ENCODE peak calls at places on chromosome 14, in ten cellular contexts. One of them, this sample, is unnamed.

GRCh38 chr14:53807580-53807979 is 149.0 kb downstream of the BMP4 start:
- DNase-seq in amniotic stem cell: no peak
- DNase-seq in NCI-H1930: no peak
- DNase-seq in iris pigment epithelial cell: no peak
- DNase-seq in neural progenitor cell: no peak
- DNase-seq in GDM1: no peak
- DNase-seq in IMR-90: no peak
- DNase-seq in hypothalamus: no peak
- DNase-seq in stimulated activated CD8-positive, alpha-beta memory T cell treated with anti-CD3 and anti-CD28 coated beads, Interleukin-4, amount 100 ng/mL, for 48 hours: no peak
- DNase-seq in HFFc6: no peak
- DNase-seq in this sample: no peak

GRCh38 chr14:104882991-104883660 is 18.1 kb downstream of the CEP170B start:
- DNase-seq in HFFc6: no peak
- DNase-seq in neural progenitor cell: no peak
- DNase-seq in iris pigment epithelial cell: no peak
- DNase-seq in hypothalamus: no peak
- DNase-seq in stimulated activated CD8-positive, alpha-beta memory T cell treated with anti-CD3 and anti-CD28 coated beads, Interleukin-4, amount 100 ng/mL, for 48 hours: no peak
- DNase-seq in GDM1: no peak
- DNase-seq in NCI-H1930: no peak
- DNase-seq in IMR-90: no peak
- DNase-seq in amniotic stem cell: no peak
- DNase-seq in this sample: peak

GRCh38 chr14:92426237-92426636 is 87.3 kb upstream of the RIN3 start:
- DNase-seq in stimulated activated CD8-positive, alpha-beta memory T cell treated with anti-CD3 and anti-CD28 coated beads, Interleukin-4, amount 100 ng/mL, for 48 hours: no peak
- DNase-seq in GDM1: no peak
- DNase-seq in HFFc6: peak
- DNase-seq in hypothalamus: no peak
- DNase-seq in iris pigment epithelial cell: peak
- DNase-seq in amniotic stem cell: peak
- DNase-seq in neural progenitor cell: no peak
- DNase-seq in IMR-90: peak
- DNase-seq in NCI-H1930: no peak
- DNase-seq in this sample: no peak

GRCh38 chr14:34324363-34324795 is 137.7 kb downstream of the SPTSSA start:
- DNase-seq in hypothalamus: no peak
- DNase-seq in neural progenitor cell: peak
- DNase-seq in stimulated activated CD8-positive, alpha-beta memory T cell treated with anti-CD3 and anti-CD28 coated beads, Interleukin-4, amount 100 ng/mL, for 48 hours: no peak
- DNase-seq in NCI-H1930: peak
- DNase-seq in IMR-90: peak
- DNase-seq in amniotic stem cell: no peak
- DNase-seq in iris pigment epithelial cell: peak
- DNase-seq in HFFc6: no peak
- DNase-seq in GDM1: no peak
- DNase-seq in this sample: peak

GRCh38 chr14:55115433-55115832 is 13.6 kb upstream of the LGALS3 start:
- DNase-seq in GDM1: no peak
- DNase-seq in stimulated activated CD8-positive, alpha-beta memory T cell treated with anti-CD3 and anti-CD28 coated beads, Interleukin-4, amount 100 ng/mL, for 48 hours: no peak
- DNase-seq in HFFc6: no peak
- DNase-seq in IMR-90: no peak
- DNase-seq in amniotic stem cell: no peak
- DNase-seq in iris pigment epithelial cell: no peak
- DNase-seq in hypothalamus: no peak
- DNase-seq in NCI-H1930: no peak
- DNase-seq in neural progenitor cell: no peak
- DNase-seq in this sample: no peak

GRCh38 chr14:79467837-79468236 is 743.5 kb downstream of the DIO2 start:
- DNase-seq in neural progenitor cell: no peak
- DNase-seq in GDM1: no peak
- DNase-seq in IMR-90: no peak
- DNase-seq in hypothalamus: no peak
- DNase-seq in iris pigment epithelial cell: peak
- DNase-seq in NCI-H1930: no peak
- DNase-seq in stimulated activated CD8-positive, alpha-beta memory T cell treated with anti-CD3 and anti-CD28 coated beads, Interleukin-4, amount 100 ng/mL, for 48 hours: no peak
- DNase-seq in HFFc6: no peak
- DNase-seq in amniotic stem cell: no peak
- DNase-seq in this sample: no peak

GRCh38 chr14:35403397-35404245 is 928 bp downstream of the NFKBIA start:
- DNase-seq in amniotic stem cell: peak
- DNase-seq in HFFc6: peak
- DNase-seq in GDM1: peak
- DNase-seq in NCI-H1930: peak
- DNase-seq in hypothalamus: peak
- DNase-seq in iris pigment epithelial cell: peak
- DNase-seq in neural progenitor cell: peak
- DNase-seq in stimulated activated CD8-positive, alpha-beta memory T cell treated with anti-CD3 and anti-CD28 coated beads, Interleukin-4, amount 100 ng/mL, for 48 hours: peak
- DNase-seq in IMR-90: peak
- DNase-seq in this sample: peak

GRCh38 chr14:23009939-23010718 is at the start of gene C14orf93:
- DNase-seq in iris pigment epithelial cell: peak
- DNase-seq in HFFc6: peak
- DNase-seq in NCI-H1930: peak
- DNase-seq in stimulated activated CD8-positive, alpha-beta memory T cell treated with anti-CD3 and anti-CD28 coated beads, Interleukin-4, amount 100 ng/mL, for 48 hours: peak
- DNase-seq in neural progenitor cell: peak
- DNase-seq in amniotic stem cell: peak
- DNase-seq in hypothalamus: peak
- DNase-seq in GDM1: peak
- DNase-seq in IMR-90: peak
- DNase-seq in this sample: peak

GRCh38 chr14:72515779-72516770 is 377.8 kb downstream of the DPF3 start:
- DNase-seq in NCI-H1930: no peak
- DNase-seq in stimulated activated CD8-positive, alpha-beta memory T cell treated with anti-CD3 and anti-CD28 coated beads, Interleukin-4, amount 100 ng/mL, for 48 hours: no peak
- DNase-seq in HFFc6: peak
- DNase-seq in neural progenitor cell: no peak
- DNase-seq in amniotic stem cell: no peak
- DNase-seq in IMR-90: peak
- DNase-seq in hypothalamus: no peak
- DNase-seq in iris pigment epithelial cell: peak
- DNase-seq in GDM1: no peak
- DNase-seq in this sample: no peak

GRCh38 chr14:68951051-68951797 is 27.9 kb downstream of the ACTN1 start:
- DNase-seq in NCI-H1930: no peak
- DNase-seq in HFFc6: peak
- DNase-seq in amniotic stem cell: peak
- DNase-seq in iris pigment epithelial cell: peak
- DNase-seq in GDM1: no peak
- DNase-seq in stimulated activated CD8-positive, alpha-beta memory T cell treated with anti-CD3 and anti-CD28 coated beads, Interleukin-4, amount 100 ng/mL, for 48 hours: no peak
- DNase-seq in hypothalamus: no peak
- DNase-seq in neural progenitor cell: no peak
- DNase-seq in IMR-90: peak
- DNase-seq in this sample: no peak

GRCh38 chr14:100306506-100307214 is 416 bp upstream of the SLC25A29 start:
- DNase-seq in NCI-H1930: peak
- DNase-seq in neural progenitor cell: peak
- DNase-seq in iris pigment epithelial cell: peak
- DNase-seq in amniotic stem cell: peak
- DNase-seq in hypothalamus: peak
- DNase-seq in IMR-90: peak
- DNase-seq in GDM1: peak
- DNase-seq in HFFc6: peak
- DNase-seq in stimulated activated CD8-positive, alpha-beta memory T cell treated with anti-CD3 and anti-CD28 coated beads, Interleukin-4, amount 100 ng/mL, for 48 hours: peak
- DNase-seq in this sample: peak

GRCh38 chr14:53062856-53063255 is 90.3 kb downstream of the DDHD1 start:
- DNase-seq in neural progenitor cell: no peak
- DNase-seq in hypothalamus: no peak
- DNase-seq in iris pigment epithelial cell: peak
- DNase-seq in amniotic stem cell: no peak
- DNase-seq in IMR-90: peak
- DNase-seq in stimulated activated CD8-positive, alpha-beta memory T cell treated with anti-CD3 and anti-CD28 coated beads, Interleukin-4, amount 100 ng/mL, for 48 hours: no peak
- DNase-seq in HFFc6: no peak
- DNase-seq in GDM1: no peak
- DNase-seq in NCI-H1930: no peak
- DNase-seq in this sample: no peak

GRCh38 chr14:29376251-29376650 is 551.4 kb downstream of the PRKD1 start:
- DNase-seq in IMR-90: no peak
- DNase-seq in GDM1: no peak
- DNase-seq in hypothalamus: no peak
- DNase-seq in stimulated activated CD8-positive, alpha-beta memory T cell treated with anti-CD3 and anti-CD28 coated beads, Interleukin-4, amount 100 ng/mL, for 48 hours: no peak
- DNase-seq in NCI-H1930: no peak
- DNase-seq in HFFc6: no peak
- DNase-seq in amniotic stem cell: no peak
- DNase-seq in neural progenitor cell: no peak
- DNase-seq in iris pigment epithelial cell: no peak
- DNase-seq in this sample: no peak

GRCh38 chr14:76538648-76539008 is 162.7 kb downstream of the ESRRB start:
- DNase-seq in iris pigment epithelial cell: no peak
- DNase-seq in GDM1: no peak
- DNase-seq in IMR-90: no peak
- DNase-seq in HFFc6: no peak
- DNase-seq in NCI-H1930: no peak
- DNase-seq in stimulated activated CD8-positive, alpha-beta memory T cell treated with anti-CD3 and anti-CD28 coated beads, Interleukin-4, amount 100 ng/mL, for 48 hours: no peak
- DNase-seq in hypothalamus: no peak
- DNase-seq in amniotic stem cell: no peak
- DNase-seq in neural progenitor cell: no peak
- DNase-seq in this sample: no peak

GRCh38 chr14:104576607-104577332 is 2.8 kb upstream of the C14orf180 start:
- DNase-seq in HFFc6: no peak
- DNase-seq in NCI-H1930: no peak
- DNase-seq in hypothalamus: no peak
- DNase-seq in IMR-90: no peak
- DNase-seq in iris pigment epithelial cell: peak
- DNase-seq in stimulated activated CD8-positive, alpha-beta memory T cell treated with anti-CD3 and anti-CD28 coated beads, Interleukin-4, amount 100 ng/mL, for 48 hours: no peak
- DNase-seq in GDM1: no peak
- DNase-seq in neural progenitor cell: no peak
- DNase-seq in amniotic stem cell: no peak
- DNase-seq in this sample: no peak

GRCh38 chr14:80587096-80587724 is 354.3 kb downstream of the CEP128 start:
- DNase-seq in stimulated activated CD8-positive, alpha-beta memory T cell treated with anti-CD3 and anti-CD28 coated beads, Interleukin-4, amount 100 ng/mL, for 48 hours: no peak
- DNase-seq in IMR-90: peak
- DNase-seq in iris pigment epithelial cell: peak
- DNase-seq in amniotic stem cell: peak
- DNase-seq in HFFc6: peak
- DNase-seq in hypothalamus: no peak
- DNase-seq in GDM1: no peak
- DNase-seq in neural progenitor cell: peak
- DNase-seq in NCI-H1930: no peak
- DNase-seq in this sample: no peak

GRCh38 chr14:101595887-101596721 is 34.8 kb downstream of the DIO3 start:
- DNase-seq in NCI-H1930: no peak
- DNase-seq in iris pigment epithelial cell: no peak
- DNase-seq in amniotic stem cell: no peak
- DNase-seq in neural progenitor cell: no peak
- DNase-seq in hypothalamus: no peak
- DNase-seq in IMR-90: no peak
- DNase-seq in GDM1: peak
- DNase-seq in HFFc6: no peak
- DNase-seq in stimulated activated CD8-positive, alpha-beta memory T cell treated with anti-CD3 and anti-CD28 coated beads, Interleukin-4, amount 100 ng/mL, for 48 hours: peak
- DNase-seq in this sample: no peak

GRCh38 chr14:69879175-69880047 is at the start of gene SMOC1:
- DNase-seq in IMR-90: peak
- DNase-seq in hypothalamus: peak
- DNase-seq in iris pigment epithelial cell: peak
- DNase-seq in neural progenitor cell: peak
- DNase-seq in amniotic stem cell: no peak
- DNase-seq in NCI-H1930: peak
- DNase-seq in HFFc6: no peak
- DNase-seq in stimulated activated CD8-positive, alpha-beta memory T cell treated with anti-CD3 and anti-CD28 coated beads, Interleukin-4, amount 100 ng/mL, for 48 hours: peak
- DNase-seq in GDM1: no peak
- DNase-seq in this sample: peak

GRCh38 chr14:90301580-90302181 is 30.1 kb downstream of the NRDE2 start:
- DNase-seq in hypothalamus: no peak
- DNase-seq in IMR-90: peak
- DNase-seq in iris pigment epithelial cell: peak
- DNase-seq in neural progenitor cell: peak
- DNase-seq in amniotic stem cell: no peak
- DNase-seq in HFFc6: peak
- DNase-seq in GDM1: no peak
- DNase-seq in stimulated activated CD8-positive, alpha-beta memory T cell treated with anti-CD3 and anti-CD28 coated beads, Interleukin-4, amount 100 ng/mL, for 48 hours: no peak
- DNase-seq in NCI-H1930: no peak
- DNase-seq in this sample: no peak

GRCh38 chr14:61525293-61526011 is 169.9 kb upstream of the HIF1A start:
- DNase-seq in IMR-90: peak
- DNase-seq in amniotic stem cell: no peak
- DNase-seq in GDM1: peak
- DNase-seq in iris pigment epithelial cell: peak
- DNase-seq in NCI-H1930: no peak
- DNase-seq in HFFc6: peak
- DNase-seq in stimulated activated CD8-positive, alpha-beta memory T cell treated with anti-CD3 and anti-CD28 coated beads, Interleukin-4, amount 100 ng/mL, for 48 hours: peak
- DNase-seq in hypothalamus: no peak
- DNase-seq in neural progenitor cell: no peak
- DNase-seq in this sample: no peak

GRCh38 chr14:95037273-95037672 is 120.1 kb downstream of the DICER1 start:
- DNase-seq in NCI-H1930: no peak
- DNase-seq in GDM1: no peak
- DNase-seq in stimulated activated CD8-positive, alpha-beta memory T cell treated with anti-CD3 and anti-CD28 coated beads, Interleukin-4, amount 100 ng/mL, for 48 hours: no peak
- DNase-seq in IMR-90: no peak
- DNase-seq in amniotic stem cell: no peak
- DNase-seq in iris pigment epithelial cell: no peak
- DNase-seq in hypothalamus: no peak
- DNase-seq in HFFc6: no peak
- DNase-seq in neural progenitor cell: no peak
- DNase-seq in this sample: no peak

GRCh38 chr14:94381149-94382030 is 7.0 kb downstream of the SERPINA1 start:
- DNase-seq in amniotic stem cell: no peak
- DNase-seq in HFFc6: no peak
- DNase-seq in NCI-H1930: no peak
- DNase-seq in iris pigment epithelial cell: no peak
- DNase-seq in IMR-90: no peak
- DNase-seq in stimulated activated CD8-positive, alpha-beta memory T cell treated with anti-CD3 and anti-CD28 coated beads, Interleukin-4, amount 100 ng/mL, for 48 hours: no peak
- DNase-seq in hypothalamus: no peak
- DNase-seq in neural progenitor cell: no peak
- DNase-seq in GDM1: no peak
- DNase-seq in this sample: peak

GRCh38 chr14:34845869-34846268 is 29.3 kb downstream of the BAZ1A start:
- DNase-seq in amniotic stem cell: no peak
- DNase-seq in IMR-90: no peak
- DNase-seq in GDM1: no peak
- DNase-seq in neural progenitor cell: no peak
- DNase-seq in stimulated activated CD8-positive, alpha-beta memory T cell treated with anti-CD3 and anti-CD28 coated beads, Interleukin-4, amount 100 ng/mL, for 48 hours: no peak
- DNase-seq in HFFc6: no peak
- DNase-seq in NCI-H1930: no peak
- DNase-seq in hypothalamus: no peak
- DNase-seq in iris pigment epithelial cell: no peak
- DNase-seq in this sample: no peak

GRCh38 chr14:81441626-81442134 is 41.6 kb upstream of the STON2 start:
- DNase-seq in hypothalamus: no peak
- DNase-seq in HFFc6: no peak
- DNase-seq in neural progenitor cell: no peak
- DNase-seq in amniotic stem cell: no peak
- DNase-seq in iris pigment epithelial cell: no peak
- DNase-seq in GDM1: no peak
- DNase-seq in IMR-90: no peak
- DNase-seq in stimulated activated CD8-positive, alpha-beta memory T cell treated with anti-CD3 and anti-CD28 coated beads, Interleukin-4, amount 100 ng/mL, for 48 hours: no peak
- DNase-seq in NCI-H1930: no peak
- DNase-seq in this sample: no peak

GRCh38 chr14:68814376-68815287 is 21.8 kb upstream of the ZFP36L1 start:
- DNase-seq in IMR-90: peak
- DNase-seq in neural progenitor cell: peak
- DNase-seq in NCI-H1930: no peak
- DNase-seq in stimulated activated CD8-positive, alpha-beta memory T cell treated with anti-CD3 and anti-CD28 coated beads, Interleukin-4, amount 100 ng/mL, for 48 hours: peak
- DNase-seq in GDM1: peak
- DNase-seq in amniotic stem cell: no peak
- DNase-seq in iris pigment epithelial cell: peak
- DNase-seq in hypothalamus: no peak
- DNase-seq in HFFc6: no peak
- DNase-seq in this sample: peak

GRCh38 chr14:33408291-33408690 is 469.6 kb downstream of the NPAS3 start:
- DNase-seq in neural progenitor cell: no peak
- DNase-seq in amniotic stem cell: no peak
- DNase-seq in IMR-90: no peak
- DNase-seq in hypothalamus: no peak
- DNase-seq in HFFc6: no peak
- DNase-seq in NCI-H1930: no peak
- DNase-seq in iris pigment epithelial cell: no peak
- DNase-seq in stimulated activated CD8-positive, alpha-beta memory T cell treated with anti-CD3 and anti-CD28 coated beads, Interleukin-4, amount 100 ng/mL, for 48 hours: no peak
- DNase-seq in GDM1: no peak
- DNase-seq in this sample: no peak

GRCh38 chr14:52271538-52271937 is 4.0 kb downstream of the PTGDR start:
- DNase-seq in HFFc6: no peak
- DNase-seq in hypothalamus: no peak
- DNase-seq in amniotic stem cell: no peak
- DNase-seq in neural progenitor cell: no peak
- DNase-seq in iris pigment epithelial cell: no peak
- DNase-seq in stimulated activated CD8-positive, alpha-beta memory T cell treated with anti-CD3 and anti-CD28 coated beads, Interleukin-4, amount 100 ng/mL, for 48 hours: no peak
- DNase-seq in GDM1: no peak
- DNase-seq in NCI-H1930: no peak
- DNase-seq in IMR-90: no peak
- DNase-seq in this sample: no peak

GRCh38 chr14:56185991-56186390 is 67.8 kb downstream of the PELI2 start:
- DNase-seq in neural progenitor cell: no peak
- DNase-seq in IMR-90: no peak
- DNase-seq in HFFc6: no peak
- DNase-seq in GDM1: no peak
- DNase-seq in stimulated activated CD8-positive, alpha-beta memory T cell treated with anti-CD3 and anti-CD28 coated beads, Interleukin-4, amount 100 ng/mL, for 48 hours: no peak
- DNase-seq in NCI-H1930: no peak
- DNase-seq in iris pigment epithelial cell: no peak
- DNase-seq in hypothalamus: no peak
- DNase-seq in amniotic stem cell: no peak
- DNase-seq in this sample: no peak

This sample was measured in H7.